ENCODE peak calls at places on chromosome 14, in seven cellular contexts. V is GM03348, U is left colon, Q is lung, R is AG10803, E is HTR-8/SVneo, S is IMR-90. A is an unnamed sample.

GRCh38 chr14:41663478-41663845 is 56.8 kb downstream of the LRFN5 start:
- DNase-seq in Q (no peak), E (no peak), R (peak; percentile 3), U (no peak), S (peak; percentile 11), V (no peak), A (peak; percentile 42)

GRCh38 chr14:64708148-64709004 is 4.2 kb downstream of the PLEKHG3 start:
- DNase-seq in V (no peak), U (no peak), S (peak; percentile 44), R (no peak), Q (no peak), E (peak; percentile 79), A (no peak)

GRCh38 chr14:69711471-69712216 is 55.3 kb upstream of the SRSF5 start:
- DNase-seq in R (peak; percentile 19), V (no peak), S (no peak), U (no peak), E (no peak), Q (no peak), A (no peak)

GRCh38 chr14:52844262-52845060 is 53.1 kb upstream of the GNPNAT1 start:
- DNase-seq in E (no peak), R (peak; percentile 28), U (no peak), V (peak; percentile 24), S (no peak), Q (no peak), A (no peak)

GRCh38 chr14:72715910-72716268 is 178.0 kb downstream of the DPF3 start:
- DNase-seq in V (no peak), Q (no peak), R (no peak), U (no peak), E (no peak), S (no peak), A (peak; percentile 11)

GRCh38 chr14:30129795-30130194 is 202.1 kb upstream of the PRKD1 start:
- DNase-seq in Q (no peak), S (peak; percentile 17), R (peak; percentile 36), V (no peak), U (no peak), E (no peak), A (no peak)

GRCh38 chr14:30132201-30132600 is 204.6 kb upstream of the PRKD1 start:
- DNase-seq in E (no peak), R (no peak), U (no peak), V (no peak), S (no peak), Q (no peak), A (no peak)

GRCh38 chr14:76950043-76951020 is 78.2 kb downstream of the IRF2BPL start:
- DNase-seq in R (peak; percentile 70), U (no peak), V (peak; percentile 59), E (no peak), S (peak; percentile 44), Q (no peak), A (peak; percentile 57)

GRCh38 chr14:95361373-95362179 is 41.9 kb upstream of the CLMN start:
- DNase-seq in U (peak; percentile 66), E (no peak), S (no peak), V (peak; percentile 40), Q (peak; percentile 38), R (no peak), A (peak; percentile 38)